ENCODE peak calls at places on chromosomes 12 and 14, in eight cellular contexts. A is left lung, T is HAP-1, O is BE2C, I is body of pancreas, V is HepG2, J is heart right ventricle, K is right cardiac atrium. F is an unnamed sample.

GRCh38 chr12:119423285-119423684 is 88.8 kb downstream of the CCDC60 start:
- DNase-seq in A (no peak), T (no peak), K (no peak), I (no peak), O (peak; percentile 38), V (no peak), J (no peak), F (no peak)

GRCh38 chr12:120235369-120236123 is 30.0 kb downstream of the PXN start:
- DNase-seq in I (no peak), A (peak; percentile 55), V (no peak), J (peak; percentile 33), K (no peak), T (no peak), O (no peak), F (peak; percentile 44)

GRCh38 chr12:54016478-54016964 is 7.7 kb downstream of the HOXC8 start:
- DNase-seq in V (no peak), A (peak; percentile 56), J (no peak), I (no peak), K (no peak), O (peak; percentile 53), T (peak; percentile 76), F (no peak)

GRCh38 chr12:15979096-15980091 is 68.3 kb downstream of the DERA start:
- DNase-seq in J (no peak), K (peak; percentile 23), I (peak; percentile 29), V (peak; percentile 38), A (no peak), O (peak; percentile 35), T (no peak), F (no peak)

GRCh38 chr12:118680361-118680963 is 300.9 kb upstream of the SRRM4 start:
- DNase-seq in K (no peak), V (no peak), I (peak; percentile 14), J (peak; percentile 50), T (no peak), O (peak; percentile 19), A (peak; percentile 50), F (peak; percentile 37)

GRCh38 chr14:54935958-54936357 is 33.3 kb upstream of the GCH1 start:
- DNase-seq in T (no peak), K (no peak), I (no peak), O (no peak), J (no peak), A (no peak), V (peak; percentile 5), F (no peak)

GRCh38 chr12:131753041-131753440 is 42.2 kb downstream of the SFSWAP start:
- DNase-seq in O (no peak), A (no peak), T (no peak), V (no peak), J (no peak), K (no peak), I (no peak), F (no peak)

GRCh38 chr12:110591508-110592051 is 8.5 kb upstream of the PPTC7 start:
- DNase-seq in J (no peak), K (no peak), T (no peak), V (peak; percentile 89), O (no peak), A (no peak), I (no peak), F (no peak)

GRCh38 chr12:66036317-66036716 is 94.2 kb downstream of the LLPH start:
- DNase-seq in T (no peak), I (peak; percentile 21), J (peak; percentile 47), A (no peak), V (peak; percentile 60), O (no peak), K (peak; percentile 22), F (peak; percentile 40)

GRCh38 chr14:24633353-24633752 is 637 bp downstream of the GZMB start:
- DNase-seq in I (no peak), J (no peak), A (no peak), T (no peak), O (no peak), V (no peak), K (no peak), F (no peak)

GRCh38 chr14:96727076-96727475 is 70.1 kb upstream of the VRK1 start:
- DNase-seq in T (no peak), I (no peak), O (no peak), J (no peak), A (no peak), K (no peak), V (no peak), F (no peak)

GRCh38 chr14:28280530-28280929 is 486.1 kb upstream of the FOXG1 start:
- DNase-seq in O (no peak), I (no peak), J (no peak), K (no peak), V (no peak), T (no peak), A (no peak), F (no peak)

GRCh38 chr12:64273527-64274403 is 51.7 kb upstream of the KICS2 start:
- DNase-seq in J (no peak), O (peak; percentile 27), K (no peak), T (no peak), I (no peak), V (peak; percentile 6), A (no peak), F (no peak)

GRCh38 chr12:107564946-107565345 is 120.7 kb upstream of the PWP1 start:
- DNase-seq in I (no peak), K (no peak), T (no peak), A (no peak), O (peak; percentile 47), J (no peak), V (peak; percentile 11), F (no peak)

GRCh38 chr14:94771191-94771905 is 1.4 kb upstream of the GSC start:
- DNase-seq in K (no peak), O (no peak), A (no peak), T (no peak), I (no peak), V (no peak), J (no peak), F (no peak)

GRCh38 chr12:98980508-98980907 is 335.4 kb downstream of the APAF1 start:
- DNase-seq in J (no peak), V (no peak), T (no peak), O (no peak), I (no peak), K (no peak), A (no peak), F (no peak)

GRCh38 chr14:65173973-65174693 is 71.8 kb upstream of the MAX start:
- DNase-seq in V (no peak), O (no peak), T (no peak), K (no peak), I (no peak), A (no peak), J (no peak), F (no peak)

GRCh38 chr12:121036810-121037326 is 2.2 kb downstream of the OASL start:
- DNase-seq in I (no peak), J (no peak), K (no peak), O (no peak), A (no peak), T (no peak), V (no peak), F (no peak)

GRCh38 chr12:24975425-24975824 is 26.5 kb upstream of the BCAT1 start:
- DNase-seq in K (no peak), J (no peak), A (no peak), T (no peak), I (no peak), V (no peak), O (peak; percentile 20), F (no peak)

GRCh38 chr14:26163761-26164160 is 434.1 kb downstream of the NOVA1 start:
- DNase-seq in J (no peak), O (no peak), I (no peak), T (peak; percentile 60), V (peak; percentile 28), A (peak; percentile 14), K (no peak), F (no peak)

GRCh38 chr12:107929436-107929835 is 154.9 kb downstream of the ASCL4 start:
- DNase-seq in I (no peak), T (peak; percentile 44), V (peak; percentile 35), A (no peak), O (peak; percentile 32), J (no peak), K (no peak), F (no peak)

GRCh38 chr14:74816124-74816523 is 53.0 kb downstream of the YLPM1 start:
- DNase-seq in J (no peak), K (no peak), T (no peak), O (no peak), A (no peak), I (no peak), V (no peak), F (no peak)
- H3K4me1 ChIP-seq in J (no peaks in the 10 kb centered on the region), K (no peaks in the 10 kb centered on the region), T (no peaks in the 10 kb centered on the region), O (no peaks in the 10 kb centered on the region), A (no peaks in the 10 kb centered on the region), I (no peaks in the 10 kb centered on the region), V (peaks cover 12% of the 10 kb centered on the region), F (no peaks in the 10 kb centered on the region)

GRCh38 chr12:68639396-68639767 is 28.7 kb downstream of the RAP1B start:
- DNase-seq in O (no peak), J (no peak), V (no peak), T (no peak), A (no peak), I (no peak), K (no peak), F (no peak)
- H3K4me1 ChIP-seq in O (no peaks in the 10 kb centered on the region), J (peaks cover 59% of the 10 kb centered on the region), V (peaks cover 16% of the 10 kb centered on the region), T (peaks cover 8% of the 10 kb centered on the region), A (peaks cover 85% of the 10 kb centered on the region), I (peaks cover 35% of the 10 kb centered on the region), K (no peaks in the 10 kb centered on the region), F (peaks cover 79% of the 10 kb centered on the region)

GRCh38 chr14:79084861-79085260 is 914.7 kb downstream of the NRXN3 start:
- DNase-seq in J (no peak), T (no peak), O (no peak), V (no peak), I (no peak), A (no peak), K (no peak), F (no peak)
- H3K4me1 ChIP-seq in J (no peaks in the 10 kb centered on the region), T (no peaks in the 10 kb centered on the region), O (no peaks in the 10 kb centered on the region), V (no peaks in the 10 kb centered on the region), I (peaks cover 4% of the 10 kb centered on the region), A (no peaks in the 10 kb centered on the region), K (no peaks in the 10 kb centered on the region), F (no peaks in the 10 kb centered on the region)

DNA sequence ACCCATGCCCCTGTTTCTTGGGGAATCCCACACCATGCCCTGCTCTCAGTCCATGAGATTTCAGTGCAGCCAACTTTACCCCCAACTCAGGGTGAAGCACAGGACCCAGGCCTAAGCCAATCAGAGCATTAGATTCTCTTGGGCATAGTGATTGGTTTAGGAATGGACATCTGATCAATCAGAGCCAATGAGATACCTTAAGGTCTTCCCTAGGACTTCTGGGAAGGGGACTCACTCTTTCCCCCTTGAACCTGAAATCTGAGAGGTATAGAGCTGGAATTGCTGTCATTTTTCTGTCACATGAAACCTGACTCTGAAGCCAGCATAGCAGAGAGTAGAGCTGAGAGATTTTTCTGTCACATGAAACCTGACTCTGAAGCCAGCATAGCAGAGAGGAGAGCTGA is 127.1 kb downstream of the ZFP36L1 start:
- DNase-seq in I (no peak), A (no peak), V (peak; percentile 6), J (no peak), K (no peak), O (no peak), T (no peak), F (no peak)
- H3K4me1 ChIP-seq in I (peaks cover 35% of the 10 kb centered on the region), A (peaks cover 23% of the 10 kb centered on the region), V (peaks cover 33% of the 10 kb centered on the region), J (peaks cover 60% of the 10 kb centered on the region), K (peaks cover 25% of the 10 kb centered on the region), O (no peaks in the 10 kb centered on the region), T (no peaks in the 10 kb centered on the region), F (peaks cover 71% of the 10 kb centered on the region)

GRCh38 chr14:105568859-105569766 is 42.7 kb downstream of the TMEM121 start:
- DNase-seq in J (no peak), K (no peak), V (no peak), A (no peak), O (no peak), I (no peak), T (no peak), F (no peak)

GRCh38 chr14:105562713-105563346 is 36.4 kb downstream of the TMEM121 start:
- DNase-seq in O (no peak), J (no peak), T (no peak), K (no peak), A (no peak), I (no peak), V (no peak), F (no peak)

GRCh38 chr14:105563347-105563737 is 37.0 kb downstream of the TMEM121 start:
- DNase-seq in K (no peak), I (no peak), T (no peak), A (no peak), O (no peak), V (no peak), J (no peak), F (no peak)
- H3K4me1 ChIP-seq in K (no peaks in the 10 kb centered on the region), I (no peaks in the 10 kb centered on the region), T (no peaks in the 10 kb centered on the region), A (no peaks in the 10 kb centered on the region), O (no peaks in the 10 kb centered on the region), V (no peaks in the 10 kb centered on the region), J (peaks cover 3% of the 10 kb centered on the region), F (no peaks in the 10 kb centered on the region)